ENCODE peak calls at places on chromosome 21, in ten cellular contexts. D is CD4-positive, alpha-beta T cell; Y is breast epithelium; M is left ventricle myocardium inferior; Z is psoas muscle; J is fibroblast of lung; T is IMR-90; C is spleen; Q is A549; X is RWPE1. B is an unnamed sample.

GRCh38 chr21:17784604-17785402 is 34.4 kb downstream of the C21orf91 start:
- DNase-seq in D (no peak), Y (no peak), M (no peak), Z (no peak), J (peak; percentile 80), T (no peak), C (no peak), Q (no peak), X (no peak), B (no peak)

GRCh38 chr21:39504230-39504629 is 52.5 kb downstream of the SH3BGR start:
- DNase-seq in D (no peak), Y (no peak), M (no peak), Z (no peak), J (no peak), T (no peak), C (no peak), Q (no peak), X (no peak), B (peak; percentile 72)

GRCh38 chr21:14684071-14684470 is 138.0 kb upstream of the SAMSN1 start:
- DNase-seq in D (no peak), Y (no peak), M (no peak), Z (no peak), J (no peak), T (no peak), C (no peak), Q (no peak), X (no peak), B (no peak)

GRCh38 chr21:34726627-34727337 is 58.0 kb downstream of the CLIC6 start:
- DNase-seq in D (no peak), Y (no peak), M (no peak), Z (no peak), J (peak; percentile 63), T (peak; percentile 43), C (no peak), Q (no peak), X (no peak), B (no peak)

GRCh38 chr21:35528109-35529042 is 479.3 kb upstream of the RUNX1 start:
- DNase-seq in D (peak; percentile 44), Y (no peak), M (peak; percentile 15), Z (peak; percentile 50), J (no peak), T (peak; percentile 20), C (peak; percentile 90), Q (no peak), X (no peak), B (no peak)

GRCh38 chr21:21668198-21668597 is 670.0 kb downstream of the NCAM2 start:
- DNase-seq in D (no peak), Y (no peak), M (no peak), Z (no peak), J (no peak), T (no peak), C (no peak), Q (no peak), X (no peak), B (no peak)

GRCh38 chr21:34986561-34987533 is 62.3 kb downstream of the RUNX1 start:
- DNase-seq in D (peak; percentile 53), Y (no peak), M (no peak), Z (no peak), J (peak; percentile 98), T (peak; percentile 81), C (no peak), Q (no peak), X (no peak), B (no peak)

GRCh38 chr21:21807598-21807903 is 809.3 kb downstream of the NCAM2 start:
- DNase-seq in D (no peak), Y (no peak), M (no peak), Z (no peak), J (no peak), T (no peak), C (no peak), Q (no peak), X (no peak), B (no peak)

GRCh38 chr21:46425566-46425965 is 33.1 kb upstream of the DIP2A start:
- DNase-seq in D (peak; percentile 8), Y (peak; percentile 20), M (no peak), Z (peak; percentile 58), J (no peak), T (no peak), C (peak; percentile 84), Q (no peak), X (no peak), B (no peak)

GRCh38 chr21:38993561-38993960 is 187.8 kb downstream of the ETS2 start:
- DNase-seq in D (no peak), Y (peak; percentile 74), M (no peak), Z (no peak), J (peak; percentile 89), T (peak; percentile 92), C (no peak), Q (peak; percentile 32), X (peak; percentile 91), B (peak; percentile 23)

GRCh38 chr21:14763695-14764064 is 217.6 kb upstream of the SAMSN1 start:
- DNase-seq in D (no peak), Y (no peak), M (no peak), Z (no peak), J (no peak), T (no peak), C (peak; percentile 32), Q (no peak), X (no peak), B (no peak)

GRCh38 chr21:29423051-29423450 is 124.3 kb downstream of the BACH1 start:
- DNase-seq in D (no peak), Y (no peak), M (no peak), Z (no peak), J (peak; percentile 3), T (no peak), C (no peak), Q (no peak), X (no peak), B (no peak)

GRCh38 chr21:29423521-29423920 is 124.8 kb downstream of the BACH1 start:
- DNase-seq in D (no peak), Y (no peak), M (no peak), Z (no peak), J (no peak), T (no peak), C (no peak), Q (no peak), X (no peak), B (no peak)

GRCh38 chr21:44778499-44778911 is 23.1 kb downstream of the UBE2G2 start:
- DNase-seq in D (no peak), Y (no peak), M (no peak), Z (no peak), J (no peak), T (no peak), C (no peak), Q (no peak), X (no peak), B (no peak)

GRCh38 chr21:44778983-44779382 is 22.6 kb downstream of the UBE2G2 start:
- DNase-seq in D (no peak), Y (no peak), M (no peak), Z (no peak), J (no peak), T (no peak), C (no peak), Q (no peak), X (no peak), B (no peak)

GRCh38 chr21:44779417-44780139 is 22.0 kb downstream of the UBE2G2 start:
- DNase-seq in D (no peak), Y (no peak), M (no peak), Z (no peak), J (peak; percentile 44), T (no peak), C (no peak), Q (no peak), X (no peak), B (no peak)

GRCh38 chr21:44780140-44780508 is 21.5 kb downstream of the UBE2G2 start:
- DNase-seq in D (no peak), Y (no peak), M (no peak), Z (no peak), J (no peak), T (no peak), C (no peak), Q (no peak), X (no peak), B (no peak)

GRCh38 chr21:44778094-44778493 is 23.5 kb downstream of the UBE2G2 start:
- DNase-seq in D (no peak), Y (no peak), M (no peak), Z (no peak), J (no peak), T (no peak), C (no peak), Q (no peak), X (no peak), B (no peak)
- H3K27ac ChIP-seq in D (no peak overlapping the region), Y (no peak overlapping the region), M (no peak overlapping the region), Z (no peak overlapping the region), J (no peak overlapping the region), T (no peak overlapping the region), C (no peak overlapping the region), Q (no peak overlapping the region), X (no peak overlapping the region), B (no peak overlapping the region)

GRCh38 chr21:27425172-27425571 is 458.3 kb upstream of the ADAMTS5 start:
- DNase-seq in D (no peak), Y (no peak), M (no peak), Z (no peak), J (no peak), T (no peak), C (no peak), Q (no peak), X (no peak), B (no peak)
- TF ChIP-seq CTCF in D (no peak), Y (no peak), M (no peak), Z (no peak), J (peak; percentile 5), T (no peak), C (no peak), Q (no peak), X (no peak), B (no peak)

GRCh38 chr21:41316200-41316599 is 401 bp upstream of the FAM3B start:
- DNase-seq in D (no peak), Y (no peak), M (no peak), Z (no peak), J (no peak), T (no peak), C (no peak), Q (no peak), X (no peak), B (no peak)
- H3K27ac ChIP-seq in D (no peak overlapping the region), Y (peak overlapping the region; percentile 41), M (no peak overlapping the region), Z (no peak overlapping the region), J (no peak overlapping the region), T (no peak overlapping the region), C (no peak overlapping the region), Q (no peak overlapping the region), X (no peak overlapping the region), B (peak overlapping the region; percentile 90)

GRCh38 chr21:37462087-37462861 is 95.7 kb downstream of the DYRK1A start:
- DNase-seq in D (no peak), Y (no peak), M (no peak), Z (no peak), J (no peak), T (no peak), C (no peak), Q (no peak), X (no peak), B (no peak)

GRCh38 chr21:37458669-37459276 is 92.2 kb downstream of the DYRK1A start:
- DNase-seq in D (no peak), Y (no peak), M (no peak), Z (no peak), J (no peak), T (no peak), C (no peak), Q (no peak), X (no peak), B (no peak)

GRCh38 chr21:37459575-37459974 is 93.0 kb downstream of the DYRK1A start:
- DNase-seq in D (no peak), Y (no peak), M (no peak), Z (no peak), J (peak; percentile 63), T (peak; percentile 69), C (no peak), Q (no peak), X (peak; percentile 21), B (no peak)

GRCh38 chr21:37461494-37461893 is 94.9 kb downstream of the DYRK1A start:
- DNase-seq in D (no peak), Y (no peak), M (no peak), Z (no peak), J (no peak), T (peak; percentile 33), C (no peak), Q (no peak), X (no peak), B (no peak)

GRCh38 chr21:37460196-37460595 is 93.6 kb downstream of the DYRK1A start:
- DNase-seq in D (no peak), Y (no peak), M (no peak), Z (no peak), J (no peak), T (no peak), C (no peak), Q (peak; percentile 53), X (no peak), B (no peak)
- TF ChIP-seq CTCF in D (no peak), Y (no peak), M (no peak), Z (no peak), J (no peak), T (peak; percentile 21), C (no peak), Q (no peak), X (no peak), B (no peak)

B was measured in pancreas.